ENCODE peak calls at places on chromosomes 4 and X, in five cellular contexts. G, X, C, O and T are unnamed samples.

GRCh38 chr4:113604955-113605354 is 156.6 kb downstream of the CAMK2D start:
- DNase-seq in G (no peak), X (no peak), C (no peak), O (no peak), T (no peak)

GRCh38 chrX:81301877-81302276 is 100.0 kb downstream of the SH3BGRL start:
- DNase-seq in G (no peak), X (no peak), C (no peak), O (no peak), T (no peak)

GRCh38 chr4:32022071-32022470 is 1301.9 kb downstream of the PCDH7 start:
- DNase-seq in G (no peak), X (no peak), C (no peak), O (no peak), T (peak; percentile 15)

GRCh38 chr4:32136081-32136787 is 1416.1 kb downstream of the PCDH7 start:
- DNase-seq in G (no peak), X (no peak), C (no peak), O (no peak), T (no peak)

GRCh38 chr4:68433582-68433981 is 13.7 kb upstream of the TMPRSS11E start:
- DNase-seq in G (no peak), X (no peak), C (no peak), O (no peak), T (no peak)

GRCh38 chr4:120843840-120844527 is 78.5 kb downstream of the PRDM5 start:
- DNase-seq in G (no peak), X (no peak), C (no peak), O (peak; percentile 58), T (no peak)

GRCh38 chr4:140326395-140326993 is 47.0 kb upstream of the SCOC start:
- DNase-seq in G (no peak), X (no peak), C (no peak), O (no peak), T (peak; percentile 81)

GRCh38 chr4:40564004-40564403 is 65.7 kb downstream of the RBM47 start:
- DNase-seq in G (no peak), X (peak; percentile 31), C (no peak), O (no peak), T (no peak)

GRCh38 chr4:80007745-80008149 is 65.3 kb downstream of the ANTXR2 start:
- DNase-seq in G (no peak), X (no peak), C (no peak), O (no peak), T (no peak)
- H3K4me1 ChIP-seq in G (peaks cover 28% of the 10 kb centered on the region), X (peaks cover 9% of the 10 kb centered on the region), C (no peaks in the 10 kb centered on the region), O (no peaks in the 10 kb centered on the region), T (peaks cover 47% of the 10 kb centered on the region)

GRCh38 chr4:102826105-102826889 is 1.1 kb downstream of the UBE2D3 start:
- DNase-seq in G (peak; percentile 56), X (no peak), C (no peak), O (no peak), T (no peak)

GRCh38 chr4:102826890-102827673 is at the start of gene UBE2D3:
- DNase-seq in G (peak; percentile 93), X (peak; percentile 95), C (peak; percentile 97), O (peak; percentile 91), T (peak; percentile 96)

GRCh38 chr4:102829803-102830202 is 2.5 kb upstream of the UBE2D3 start:
- DNase-seq in G (no peak), X (no peak), C (no peak), O (no peak), T (no peak)

GRCh38 chr4:102828497-102828808 is 1.1 kb upstream of the UBE2D3 start:
- DNase-seq in G (no peak), X (no peak), C (no peak), O (no peak), T (no peak)

DNA sequence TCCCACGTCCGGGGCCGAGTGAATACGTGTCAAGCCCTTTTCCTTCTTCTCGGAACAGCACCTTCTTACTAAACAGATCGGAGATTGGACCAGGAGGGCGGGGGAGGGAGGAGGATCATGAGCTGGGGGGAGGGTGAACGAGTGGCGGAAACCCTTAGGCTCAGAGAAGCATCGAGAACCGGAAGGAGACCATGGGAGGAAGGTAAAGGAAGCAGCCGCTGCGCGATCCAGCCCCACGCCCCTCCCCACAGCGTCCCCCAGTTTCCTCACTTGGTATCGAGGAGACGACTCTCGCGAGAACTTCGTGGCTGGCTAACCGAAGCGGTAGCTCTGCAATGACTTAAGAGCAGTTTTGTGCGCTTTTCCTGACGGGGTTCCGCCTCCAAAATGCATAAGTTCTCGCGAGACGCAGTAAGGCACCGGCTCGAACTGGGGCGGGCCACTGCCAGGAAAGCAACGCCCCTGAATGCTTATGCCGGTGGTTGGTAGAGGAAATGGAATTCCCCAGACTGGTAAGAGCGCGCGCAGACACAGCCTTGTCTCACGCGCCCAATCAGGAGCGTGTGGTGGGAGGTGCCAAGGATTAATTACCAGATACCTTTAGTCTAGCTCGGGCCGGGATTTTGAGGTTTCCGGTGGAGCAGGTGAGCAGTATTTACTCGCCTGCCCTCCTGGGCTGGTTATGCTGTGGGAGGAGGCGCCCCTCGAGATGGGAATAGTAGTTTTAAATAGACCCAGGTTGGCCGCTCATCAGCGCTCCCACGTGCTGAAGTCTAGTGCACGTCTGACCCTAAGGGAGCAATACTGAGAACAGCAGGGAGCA is 534 bp upstream of the UBE2D3 start:
- DNase-seq in G (peak; percentile 100), X (peak; percentile 100), C (peak; percentile 99), O (peak; percentile 99), T (peak; percentile 100)
- H3K4me1 ChIP-seq in G (peaks cover 28% of the 10 kb centered on the region), X (peaks cover 35% of the 10 kb centered on the region), C (peaks cover 4% of the 10 kb centered on the region), O (no peaks in the 10 kb centered on the region), T (peaks cover 23% of the 10 kb centered on the region)

GRCh38 chr4:108142870-108143269 is 25.9 kb downstream of the LEF1 start:
- DNase-seq in G (no peak), X (no peak), C (no peak), O (no peak), T (no peak)

GRCh38 chr4:108141213-108142045 is 27.3 kb downstream of the LEF1 start:
- DNase-seq in G (no peak), X (no peak), C (no peak), O (no peak), T (peak; percentile 19)

GRCh38 chr4:108139089-108139488 is 29.6 kb downstream of the LEF1 start:
- DNase-seq in G (no peak), X (no peak), C (no peak), O (no peak), T (no peak)

GRCh38 chr4:108143515-108143914 is 25.2 kb downstream of the LEF1 start:
- DNase-seq in G (no peak), X (no peak), C (no peak), O (no peak), T (no peak)

GRCh38 chr4:108140328-108140727 is 28.4 kb downstream of the LEF1 start:
- DNase-seq in G (no peak), X (no peak), C (no peak), O (no peak), T (no peak)
- H3K4me1 ChIP-seq in G (no peaks in the 10 kb centered on the region), X (no peaks in the 10 kb centered on the region), C (no peaks in the 10 kb centered on the region), O (peaks cover 4% of the 10 kb centered on the region), T (no peaks in the 10 kb centered on the region)

GRCh38 chr4:101621120-101621519 is 169.4 kb upstream of the BANK1 start:
- DNase-seq in G (no peak), X (no peak), C (no peak), O (no peak), T (peak; percentile 85)
- H3K4me1 ChIP-seq in G (no peaks in the 10 kb centered on the region), X (no peaks in the 10 kb centered on the region), C (no peaks in the 10 kb centered on the region), O (no peaks in the 10 kb centered on the region), T (peaks cover 13% of the 10 kb centered on the region)

GRCh38 chr4:42417491-42417890 is 20.2 kb downstream of the SHISA3 start:
- DNase-seq in G (no peak), X (no peak), C (no peak), O (no peak), T (no peak)
- H3K4me1 ChIP-seq in G (no peaks in the 10 kb centered on the region), X (peaks cover 4% of the 10 kb centered on the region), C (peaks cover 2% of the 10 kb centered on the region), O (no peaks in the 10 kb centered on the region), T (peaks cover 7% of the 10 kb centered on the region)

GRCh38 chr4:165208322-165208652 is 926 bp downstream of the KLHL2 start:
- DNase-seq in G (no peak), X (no peak), C (no peak), O (no peak), T (no peak)

GRCh38 chr4:165209796-165210195 is 2.4 kb downstream of the KLHL2 start:
- DNase-seq in G (no peak), X (no peak), C (no peak), O (no peak), T (no peak)

GRCh38 chr4:165208741-165209388 is 1.5 kb downstream of the KLHL2 start:
- DNase-seq in G (no peak), X (no peak), C (no peak), O (no peak), T (no peak)

GRCh38 chr4:165207431-165208321 is at the start of gene KLHL2:
- DNase-seq in G (peak; percentile 68), X (peak; percentile 88), C (peak; percentile 93), O (peak; percentile 79), T (peak; percentile 90)

GRCh38 chr4:165210566-165210965 is 3.2 kb downstream of the KLHL2 start:
- DNase-seq in G (no peak), X (no peak), C (no peak), O (no peak), T (peak; percentile 11)
- H3K4me1 ChIP-seq in G (peaks cover 49% of the 10 kb centered on the region), X (no peaks in the 10 kb centered on the region), C (no peaks in the 10 kb centered on the region), O (peaks cover 5% of the 10 kb centered on the region), T (peaks cover 16% of the 10 kb centered on the region)